ENCODE peak calls at places on chromosome 7, in five cellular contexts. I is H1, L is HepG2, C is A549, R is HCT116. F is an unnamed sample.

GRCh38 chr7:1737523-1737922 is 67.4 kb downstream of the ELFN1 start:
- DNase-seq in I (no peak), L (no peak), C (no peak), R (no peak), F (no peak)

GRCh38 chr7:147419001-147419400 is 1171.6 kb upstream of the C7orf33 start:
- DNase-seq in I (no peak), L (no peak), C (no peak), R (no peak), F (peak; percentile 15)

GRCh38 chr7:22667562-22668239 is 59.3 kb upstream of the IL6 start:
- DNase-seq in I (peak; percentile 75), L (no peak), C (peak; percentile 68), R (peak; percentile 6), F (peak; percentile 19)

GRCh38 chr7:74288034-74288881 is 949 bp upstream of the CLIP2 start:
- DNase-seq in I (no peak), L (no peak), C (no peak), R (no peak), F (no peak)

GRCh38 chr7:132386249-132386681 is 190.0 kb downstream of the PLXNA4 start:
- DNase-seq in I (no peak), L (no peak), C (no peak), R (no peak), F (no peak)

GRCh38 chr7:127322351-127322750 is 69.6 kb upstream of the GRM8 start:
- DNase-seq in I (no peak), L (no peak), C (no peak), R (no peak), F (no peak)

GRCh38 chr7:106111671-106112117 is 418 bp downstream of the SYPL1 start:
- DNase-seq in I (no peak), L (peak; percentile 10), C (peak; percentile 78), R (peak; percentile 26), F (no peak)

GRCh38 chr7:23275906-23276305 is 23.2 kb upstream of the MALSU1 start:
- DNase-seq in I (no peak), L (no peak), C (no peak), R (no peak), F (no peak)

GRCh38 chr7:24967696-24968095 is 12.3 kb downstream of the OSBPL3 start:
- DNase-seq in I (no peak), L (no peak), C (no peak), R (no peak), F (no peak)

GRCh38 chr7:289756-290553 is at the start of gene FOXL3:
- DNase-seq in I (no peak), L (no peak), C (no peak), R (no peak), F (peak; percentile 37)

GRCh38 chr7:26199301-26200112 is 1.0 kb downstream of the HNRNPA2B1 start:
- DNase-seq in I (no peak), L (no peak), C (peak; percentile 71), R (no peak), F (peak; percentile 46)

GRCh38 chr7:17233643-17234397 is 64.6 kb upstream of the AHR start:
- DNase-seq in I (no peak), L (no peak), C (no peak), R (no peak), F (no peak)

GRCh38 chr7:27151945-27152815 is at the start of gene HOXA3:
- DNase-seq in I (no peak), L (no peak), C (no peak), R (no peak), F (peak; percentile 38)

GRCh38 chr7:133372337-133372736 is 119.5 kb downstream of the EXOC4 start:
- DNase-seq in I (no peak), L (no peak), C (no peak), R (no peak), F (no peak)

GRCh38 chr7:22083711-22084289 is 138.1 kb upstream of the CDCA7L start:
- DNase-seq in I (no peak), L (no peak), C (no peak), R (no peak), F (no peak)

GRCh38 chr7:71155236-71155635 is 23.3 kb downstream of the GALNT17 start:
- DNase-seq in I (no peak), L (no peak), C (no peak), R (no peak), F (no peak)

GRCh38 chr7:152989889-152990380 is 230.4 kb downstream of the ACTR3B start:
- DNase-seq in I (no peak), L (peak; percentile 31), C (no peak), R (no peak), F (peak; percentile 75)

GRCh38 chr7:41706228-41706930 is 3.5 kb upstream of the INHBA start:
- DNase-seq in I (no peak), L (no peak), C (no peak), R (no peak), F (no peak)

GRCh38 chr7:66748791-66749190 is 8.3 kb downstream of the RABGEF1 start:
- DNase-seq in I (no peak), L (no peak), C (no peak), R (no peak), F (no peak)

GRCh38 chr7:144513332-144513731 is 109.8 kb upstream of the NOBOX start:
- DNase-seq in I (no peak), L (no peak), C (peak; percentile 31), R (peak; percentile 35), F (no peak)

GRCh38 chr7:31192996-31193395 is 140.9 kb downstream of the ADCYAP1R1 start:
- DNase-seq in I (peak; percentile 76), L (peak; percentile 35), C (peak; percentile 66), R (peak; percentile 36), F (peak; percentile 87)

GRCh38 chr7:35424440-35424839 is 170.5 kb upstream of the TBX20 start:
- DNase-seq in I (no peak), L (no peak), C (no peak), R (no peak), F (no peak)

GRCh38 chr7:35422715-35423114 is 168.8 kb upstream of the TBX20 start:
- DNase-seq in I (no peak), L (no peak), C (no peak), R (no peak), F (no peak)

GRCh38 chr7:35418716-35419425 is 165.0 kb upstream of the TBX20 start:
- DNase-seq in I (no peak), L (no peak), C (no peak), R (no peak), F (no peak)

GRCh38 chr7:35416568-35416967 is 162.7 kb upstream of the TBX20 start:
- DNase-seq in I (no peak), L (no peak), C (no peak), R (no peak), F (no peak)

DNA sequence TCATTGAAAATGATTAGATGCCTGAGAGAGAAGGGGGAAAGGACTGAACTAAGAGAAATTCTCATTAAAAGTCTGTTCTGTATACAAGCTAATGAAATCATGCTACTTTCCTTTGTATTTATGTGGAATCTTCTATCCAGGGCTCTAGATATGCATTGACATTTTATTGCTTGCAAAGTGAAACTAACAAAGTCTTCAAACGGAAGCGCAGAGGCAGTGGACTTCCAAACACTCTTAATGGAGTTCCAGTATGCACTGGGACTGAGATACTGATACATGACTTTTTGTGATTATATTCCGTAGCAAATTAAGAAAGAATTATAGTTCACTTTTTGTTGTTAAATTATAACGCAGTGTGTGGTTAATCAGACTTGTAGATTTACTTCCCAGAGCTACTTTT is 166.8 kb upstream of the TBX20 start:
- DNase-seq in I (no peak), L (no peak), C (no peak), R (no peak), F (no peak)
- TF ChIP-seq MAX in I (no peak), L (no peak), C (no peak), R (no peak), F (no peak)

GRCh38 chr7:101559586-101559985 is 69.5 kb downstream of the MYL10 start:
- DNase-seq in I (no peak), L (no peak), C (no peak), R (no peak), F (no peak)
- TF ChIP-seq MAX in I (no peak), L (no peak), C (no peak), R (no peak), F (no peak)

DNA sequence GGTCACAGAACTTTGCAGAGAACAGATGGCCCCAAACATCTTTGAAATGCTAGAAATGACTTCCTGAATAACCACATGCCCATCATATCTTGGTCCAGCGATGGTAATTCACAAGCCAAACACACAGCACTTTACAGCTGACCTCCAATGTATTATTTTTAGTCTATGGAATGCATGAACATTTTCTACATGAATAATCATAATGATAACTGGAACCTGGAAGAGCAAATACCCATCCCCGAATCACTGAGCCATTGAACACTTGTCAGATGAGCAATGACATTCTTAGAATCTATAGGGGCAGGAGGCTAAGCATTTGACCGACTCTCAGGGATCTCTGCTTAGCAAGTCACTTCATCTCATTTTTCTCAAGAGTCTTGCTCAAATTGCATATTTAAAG is 167.3 kb downstream of the CREB5 start:
- DNase-seq in I (no peak), L (no peak), C (no peak), R (no peak), F (no peak)
- TF ChIP-seq MAX in I (no peak), L (no peak), C (no peak), R (no peak), F (no peak)

GRCh38 chr7:82085116-82085515 is 315.3 kb upstream of the HGF start:
- DNase-seq in I (no peak), L (no peak), C (no peak), R (no peak), F (no peak)

GRCh38 chr7:82091126-82091682 is 321.4 kb upstream of the HGF start:
- DNase-seq in I (no peak), L (no peak), C (no peak), R (no peak), F (no peak)

GRCh38 chr7:82081644-82082224 is 311.9 kb upstream of the HGF start:
- DNase-seq in I (no peak), L (no peak), C (no peak), R (no peak), F (peak; percentile 22)

GRCh38 chr7:82087099-82087498 is 317.3 kb upstream of the HGF start:
- DNase-seq in I (no peak), L (no peak), C (no peak), R (no peak), F (no peak)
- TF ChIP-seq MAX in I (no peak), L (no peak), C (no peak), R (no peak), F (no peak)

GRCh38 chr7:120190109-120190508 is 82.9 kb upstream of the KCND2 start:
- DNase-seq in I (no peak), L (no peak), C (no peak), R (no peak), F (peak; percentile 12)
- TF ChIP-seq MAX in I (no peak), L (no peak), C (no peak), R (no peak), F (no peak)

DNA sequence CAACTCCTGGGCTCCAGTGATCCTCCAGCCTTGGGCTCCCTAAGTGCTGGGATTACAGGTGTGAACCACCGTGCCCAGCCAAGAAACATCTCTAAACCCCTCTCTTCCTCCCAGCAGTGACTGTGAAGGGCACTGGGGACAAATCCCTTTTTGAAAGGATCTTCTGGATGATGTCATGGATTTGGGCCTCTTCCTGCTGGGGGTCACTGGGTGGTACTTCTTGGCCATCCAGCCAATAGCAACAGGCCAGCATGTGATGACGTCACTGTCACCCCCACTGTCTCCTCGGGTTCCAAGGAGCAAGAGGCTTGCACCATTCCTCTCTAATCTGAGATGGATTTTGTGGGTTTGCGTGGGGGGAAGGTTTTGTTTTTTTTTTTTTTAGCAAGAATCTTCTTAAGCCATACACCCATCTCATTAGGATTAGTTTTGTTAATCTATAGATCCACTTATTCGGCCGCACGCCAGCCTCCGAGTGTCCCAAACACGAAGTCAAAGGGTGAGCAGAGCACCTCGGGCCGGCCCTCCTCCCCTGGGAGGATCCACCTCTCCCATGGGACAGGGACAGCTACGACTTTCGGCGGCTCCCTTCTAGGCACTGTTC is 29.4 kb upstream of the TNRC18 start:
- DNase-seq in I (no peak), L (no peak), C (peak; percentile 66), R (no peak), F (peak; percentile 61)
- TF ChIP-seq MAX in I (no peak), L (no peak), C (no peak), R (no peak), F (no peak)

F was measured in WTC11.